ENCODE peak calls at places on chromosomes 4 and X, in six cellular contexts. B is WTC11, N is IMR-90, W is SK-N-SH, U is H1, L is K562. C is an unnamed sample.
A peak's percentile ranks its signal among the peaks of the same experiment; 100 is the strongest.

GRCh38 chr4:24974252-24974580 is 56.5 kb downstream of the LGI2 start:
- DNase-seq in B (no peak), N (no peak), W (no peak), U (no peak), L (no peak), C (no peak)

GRCh38 chrX:56968980-56969379 is 26.4 kb downstream of the SPIN3 start:
- DNase-seq in B (no peak), N (peak; percentile 16), W (no peak), U (no peak), L (no peak), C (no peak)

GRCh38 chrX:96382018-96382417 is 302.6 kb upstream of the DIAPH2 start:
- DNase-seq in B (no peak), N (no peak), W (no peak), U (no peak), L (no peak), C (no peak)

GRCh38 chr4:187380181-187380581 is 615.4 kb upstream of the ZFP42 start:
- DNase-seq in B (peak; percentile 69), N (peak; percentile 15), W (no peak), U (peak; percentile 43), L (no peak), C (no peak)

GRCh38 chr4:113444386-113444785 is 317.2 kb downstream of the CAMK2D start:
- DNase-seq in B (no peak), N (peak; percentile 73), W (no peak), U (no peak), L (no peak), C (no peak)

GRCh38 chrX:43559643-43560042 is 96.5 kb upstream of the MAOA start:
- DNase-seq in B (peak; percentile 52), N (peak; percentile 2), W (peak; percentile 39), U (peak; percentile 27), L (peak; percentile 11), C (peak; percentile 41)

GRCh38 chrX:113195949-113196348 is 355.3 kb upstream of the AMOT start:
- DNase-seq in B (no peak), N (no peak), W (no peak), U (no peak), L (no peak), C (no peak)

GRCh38 chrX:129875669-129876068 is 30.3 kb upstream of the UTP14A start:
- DNase-seq in B (no peak), N (peak; percentile 76), W (no peak), U (no peak), L (no peak), C (no peak)

GRCh38 chr4:108830509-108831244 is 67.8 kb upstream of the ETNPPL start:
- DNase-seq in B (no peak), N (peak; percentile 13), W (no peak), U (no peak), L (no peak), C (no peak)

GRCh38 chr4:155473420-155474095 is 96.8 kb upstream of the MAP9 start:
- DNase-seq in B (no peak), N (peak; percentile 30), W (no peak), U (no peak), L (no peak), C (no peak)

GRCh38 chr4:168868044-168868855 is 141.8 kb downstream of the CBR4 start:
- DNase-seq in B (no peak), N (peak; percentile 95), W (no peak), U (no peak), L (no peak), C (no peak)

GRCh38 chr4:89829470-89830138 is 7.4 kb downstream of the SNCA start:
- DNase-seq in B (no peak), N (no peak), W (no peak), U (no peak), L (no peak), C (no peak)

GRCh38 chr4:124529131-124529530 is 183.4 kb downstream of the ANKRD50 start:
- DNase-seq in B (no peak), N (no peak), W (no peak), U (no peak), L (no peak), C (no peak)

GRCh38 chr4:85368240-85368639 is 106.7 kb upstream of the ARHGAP24 start:
- DNase-seq in B (no peak), N (no peak), W (no peak), U (no peak), L (peak; percentile 14), C (no peak)

GRCh38 chrX:15242899-15243555 is 26.9 kb downstream of the ASB9 start:
- DNase-seq in B (no peak), N (peak; percentile 59), W (peak; percentile 51), U (no peak), L (peak; percentile 16), C (peak; percentile 69)

GRCh38 chr4:112416464-112416863 is 99.5 kb downstream of the NEUROG2 start:
- DNase-seq in B (no peak), N (no peak), W (no peak), U (no peak), L (no peak), C (no peak)

GRCh38 chr4:112153222-112153791 is 8.1 kb downstream of the FAM241A start:
- DNase-seq in B (no peak), N (no peak), W (no peak), U (no peak), L (peak; percentile 22), C (no peak)

GRCh38 chrX:18166068-18166467 is 54.6 kb downstream of the BEND2 start:
- DNase-seq in B (no peak), N (no peak), W (no peak), U (no peak), L (no peak), C (no peak)

GRCh38 chr4:56466910-56467283 is 520 bp upstream of the SRP72 start:
- DNase-seq in B (no peak), N (no peak), W (peak; percentile 22), U (no peak), L (no peak), C (no peak)

GRCh38 chrX:11381464-11381863 is 88.3 kb downstream of the AMELX start:
- DNase-seq in B (peak; percentile 11), N (peak; percentile 63), W (peak; percentile 20), U (no peak), L (peak; percentile 35), C (peak; percentile 46)

GRCh38 chrX:1488141-1488540 is 35.4 kb upstream of the ASMTL start:
- DNase-seq in B (no peak), N (no peak), W (no peak), U (no peak), L (no peak), C (no peak)

GRCh38 chrX:40661489-40661888 is 14.1 kb upstream of the CXorf38 start:
- DNase-seq in B (no peak), N (no peak), W (no peak), U (no peak), L (no peak), C (no peak)

GRCh38 chr4:183096276-183096965 is 2.6 kb upstream of the WWC2 start:
- DNase-seq in B (no peak), N (no peak), W (no peak), U (no peak), L (no peak), C (no peak)

GRCh38 chr4:183099537-183100297 is 660 bp downstream of the WWC2 start:
- DNase-seq in B (peak; percentile 84), N (no peak), W (no peak), U (no peak), L (peak; percentile 37), C (peak; percentile 38)

GRCh38 chr4:183098723-183099536 is at the start of gene WWC2:
- DNase-seq in B (peak; percentile 96), N (peak; percentile 92), W (peak; percentile 92), U (peak; percentile 92), L (peak; percentile 83), C (peak; percentile 91)

GRCh38 chr4:183097251-183098079 is 1.6 kb upstream of the WWC2 start:
- DNase-seq in B (peak; percentile 52), N (no peak), W (no peak), U (no peak), L (no peak), C (no peak)

DNA sequence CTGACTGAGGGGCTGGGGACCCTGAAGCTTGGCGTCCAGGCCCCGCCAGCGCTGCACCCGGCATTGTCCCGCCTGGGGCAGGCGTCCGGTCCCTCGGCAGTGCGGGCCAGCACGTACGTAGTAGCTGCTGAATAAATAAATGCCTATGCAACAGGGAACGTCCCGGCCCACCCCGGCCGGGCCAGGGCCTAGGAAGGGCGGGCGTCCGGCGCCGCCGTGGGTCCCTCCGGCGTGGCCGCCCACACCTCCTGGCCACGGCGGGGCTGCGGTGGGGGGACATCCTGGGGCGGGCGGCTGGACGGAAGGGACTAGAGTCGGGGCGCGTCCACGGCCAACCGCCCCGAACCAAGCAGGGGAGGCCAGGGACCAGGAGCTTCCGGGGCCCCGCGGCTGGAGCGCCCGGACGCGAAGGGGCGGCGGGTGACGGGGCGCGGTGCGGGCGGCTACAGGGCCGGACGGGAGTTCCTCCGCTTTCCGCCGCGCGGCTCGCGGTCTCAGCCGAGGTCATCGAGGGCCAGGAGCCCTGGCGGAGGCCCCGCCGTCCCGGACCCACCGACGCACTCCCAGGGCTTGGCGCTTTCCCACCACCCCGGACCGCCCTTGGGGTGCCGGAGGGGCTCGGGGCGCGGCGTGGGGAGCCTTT is 856 bp upstream of the WWC2 start:
- DNase-seq in B (peak; percentile 52), N (peak; percentile 50), W (peak; percentile 81), U (no peak), L (peak; percentile 61), C (peak; percentile 33)
- TF ChIP-seq USF2 in B (no peak), N (no peak), W (no peak), U (no peak), L (no peak), C (no peak)

GRCh38 chrX:50107470-50107869 is 93.3 kb downstream of the AKAP4 start:
- DNase-seq in B (no peak), N (no peak), W (no peak), U (no peak), L (no peak), C (no peak)

GRCh38 chrX:50115973-50116372 is 84.8 kb downstream of the AKAP4 start:
- DNase-seq in B (no peak), N (no peak), W (no peak), U (no peak), L (no peak), C (no peak)

GRCh38 chrX:50108264-50108663 is 92.5 kb downstream of the AKAP4 start:
- DNase-seq in B (no peak), N (no peak), W (no peak), U (no peak), L (no peak), C (no peak)

GRCh38 chrX:50114113-50114512 is 86.7 kb downstream of the AKAP4 start:
- DNase-seq in B (no peak), N (no peak), W (no peak), U (no peak), L (no peak), C (no peak)

GRCh38 chrX:50111762-50112161 is 89.0 kb downstream of the AKAP4 start:
- DNase-seq in B (no peak), N (no peak), W (no peak), U (no peak), L (no peak), C (no peak)
- TF ChIP-seq USF2 in B (peak; percentile 36), N (no peak), W (no peak), U (no peak), L (no peak), C (no peak)

GRCh38 chr4:140296335-140296753 is 77.1 kb upstream of the SCOC start:
- DNase-seq in B (no peak), N (peak; percentile 89), W (peak; percentile 31), U (no peak), L (no peak), C (peak; percentile 17)
- TF ChIP-seq USF2 in B (no peak), N (peak; percentile 91), W (no peak), U (no peak), L (no peak), C (peak; percentile 28)

DNA sequence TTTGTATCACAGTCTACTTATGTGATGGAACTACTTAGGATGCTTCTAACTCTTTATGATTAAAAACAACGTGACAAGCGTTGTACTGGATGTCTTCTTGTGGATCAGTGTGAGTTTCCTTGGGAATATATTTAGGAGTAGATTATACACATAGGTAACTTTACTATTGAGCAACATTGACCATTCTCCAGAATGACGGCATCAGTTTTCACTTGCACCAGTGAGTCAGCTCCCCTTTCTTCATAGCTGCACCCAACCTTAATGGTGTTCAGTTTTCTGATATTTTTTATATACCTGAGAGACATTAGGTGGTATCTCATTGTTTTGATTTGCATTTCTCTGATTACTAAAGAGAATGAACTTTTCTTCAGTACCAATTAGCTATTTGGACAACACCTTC is 343.9 kb downstream of the ADGRL3 start:
- DNase-seq in B (no peak), N (no peak), W (no peak), U (no peak), L (no peak), C (no peak)
- TF ChIP-seq USF2 in B (no peak), N (no peak), W (no peak), U (no peak), L (no peak), C (no peak)